ENCODE peak calls at places on chromosomes 16 and 17, in four cellular contexts. V, F, U and J are unnamed samples.

GRCh38 chr17:21573961-21574610 is 118.2 kb upstream of the KCNJ18 start:
- DNase-seq in V (no peak), F (peak), U (peak), J (peak)

GRCh38 chr16:90077757-90078593 is 844 bp upstream of the PRDM7 start:
- DNase-seq in V (no peak), F (peak), U (peak), J (no peak)

GRCh38 chr16:10552998-10553491 is 27.4 kb downstream of the EMP2 start:
- DNase-seq in V (no peak), F (no peak), U (peak), J (no peak)

GRCh38 chr17:6551909-6552768 is 4.2 kb downstream of the PITPNM3 start:
- DNase-seq in V (no peak), F (no peak), U (no peak), J (no peak)

GRCh38 chr17:48722201-48722907 is at the start of gene PRAC1:
- DNase-seq in V (no peak), F (no peak), U (no peak), J (no peak)

GRCh38 chr16:22425036-22425801 is 50.8 kb upstream of the CDR2 start:
- DNase-seq in V (peak), F (no peak), U (no peak), J (no peak)

GRCh38 chr17:48841395-48841831 is 10.6 kb downstream of the CALCOCO2 start:
- DNase-seq in V (no peak), F (peak), U (no peak), J (no peak)

GRCh38 chr16:66326995-66327513 is 39.4 kb upstream of the CDH5 start:
- DNase-seq in V (no peak), F (no peak), U (no peak), J (peak)

GRCh38 chr17:29682054-29682453 is 59.3 kb upstream of the CORO6 start:
- DNase-seq in V (no peak), F (no peak), U (no peak), J (no peak)

GRCh38 chr17:78342438-78343098 is 17.3 kb downstream of the SOCS3 start:
- DNase-seq in V (no peak), F (peak), U (no peak), J (no peak)

GRCh38 chr16:83336630-83337029 is 471.1 kb upstream of the HSBP1 start:
- DNase-seq in V (no peak), F (peak), U (no peak), J (no peak)